ENCODE peak calls at places on chromosomes 4 and X, in ten cellular contexts. I is IMR-90, N is GM13976, K is epithelial cell of esophagus, L is natural killer cell, Z is HFFc6, D is GM20000, R is astrocyte of the cerebellum, O is GM10248, F is AG09309. U is an unnamed sample.

GRCh38 chr4:121736735-121737351 is 28.1 kb downstream of the SMIM43 start:
- DNase-seq in I (peak), N (peak), K (peak), L (no peak), Z (peak), D (peak), R (peak), O (peak), F (no peak), U (peak)

GRCh38 chr4:64271601-64272081 is 137.6 kb downstream of the TECRL start:
- DNase-seq in I (no peak), N (no peak), K (no peak), L (no peak), Z (no peak), D (no peak), R (peak), O (no peak), F (no peak), U (no peak)

GRCh38 chr4:75858721-75859120 is 43.5 kb downstream of the PPEF2 start:
- DNase-seq in I (no peak), N (no peak), K (no peak), L (no peak), Z (no peak), D (no peak), R (no peak), O (no peak), F (no peak), U (no peak)

GRCh38 chr4:106541253-106541652 is 172.7 kb upstream of the GIMD1 start:
- DNase-seq in I (peak), N (no peak), K (peak), L (no peak), Z (peak), D (no peak), R (peak), O (no peak), F (peak), U (no peak)

GRCh38 chr4:134326866-134327265 is 125.3 kb upstream of the PABPC4L start:
- DNase-seq in I (no peak), N (no peak), K (no peak), L (no peak), Z (no peak), D (no peak), R (no peak), O (no peak), F (no peak), U (no peak)

GRCh38 chrX:150473371-150473770 is 95.0 kb upstream of the MTM1 start:
- DNase-seq in I (no peak), N (no peak), K (no peak), L (no peak), Z (no peak), D (no peak), R (no peak), O (no peak), F (no peak), U (no peak)

GRCh38 chr4:154989511-154989910 is 208.4 kb downstream of the RBM46 start:
- DNase-seq in I (no peak), N (no peak), K (no peak), L (no peak), Z (no peak), D (no peak), R (no peak), O (no peak), F (no peak), U (no peak)

GRCh38 chr4:142274137-142274536 is 572.0 kb downstream of the INPP4B start:
- DNase-seq in I (peak), N (no peak), K (peak), L (no peak), Z (peak), D (no peak), R (no peak), O (no peak), F (no peak), U (no peak)

GRCh38 chrX:97524997-97525396 is 641.3 kb downstream of the RPA4 start:
- DNase-seq in I (no peak), N (no peak), K (peak), L (no peak), Z (no peak), D (no peak), R (no peak), O (no peak), F (no peak), U (no peak)

GRCh38 chr4:107734120-107734519 is 14.1 kb upstream of the PAPSS1 start:
- DNase-seq in I (no peak), N (no peak), K (peak), L (no peak), Z (no peak), D (no peak), R (no peak), O (peak), F (no peak), U (no peak)

GRCh38 chr4:8311096-8312068 is 41.8 kb downstream of the HTRA3 start:
- DNase-seq in I (no peak), N (no peak), K (no peak), L (no peak), Z (no peak), D (no peak), R (no peak), O (no peak), F (no peak), U (no peak)

GRCh38 chrX:45851434-45851991 is 650.8 kb upstream of the DIPK2B start:
- DNase-seq in I (no peak), N (peak), K (peak), L (no peak), Z (no peak), D (peak), R (no peak), O (peak), F (no peak), U (peak)

GRCh38 chr4:81781824-81782223 is 310.1 kb upstream of the RASGEF1B start:
- DNase-seq in I (no peak), N (no peak), K (no peak), L (no peak), Z (no peak), D (no peak), R (no peak), O (no peak), F (no peak), U (no peak)

GRCh38 chr4:139988863-139989765 is 164.9 kb downstream of the MAML3 start:
- DNase-seq in I (peak), N (no peak), K (peak), L (no peak), Z (peak), D (no peak), R (peak), O (no peak), F (peak), U (no peak)

GRCh38 chr4:36067116-36067515 is 177.2 kb downstream of the ARAP2 start:
- DNase-seq in I (no peak), N (no peak), K (no peak), L (no peak), Z (no peak), D (no peak), R (no peak), O (no peak), F (no peak), U (no peak)

GRCh38 chr4:151218343-151218742 is 58.6 kb upstream of the PRSS48 start:
- DNase-seq in I (peak), N (no peak), K (peak), L (no peak), Z (no peak), D (no peak), R (no peak), O (no peak), F (no peak), U (no peak)

GRCh38 chr4:18020671-18021469 is 685 bp downstream of the LCORL start:
- DNase-seq in I (peak), N (peak), K (peak), L (peak), Z (peak), D (peak), R (peak), O (peak), F (peak), U (peak)

GRCh38 chr4:5760936-5761480 is 50.0 kb downstream of the EVC start:
- DNase-seq in I (no peak), N (no peak), K (no peak), L (no peak), Z (no peak), D (no peak), R (no peak), O (no peak), F (no peak), U (no peak)

GRCh38 chrX:46574337-46574940 is 874 bp downstream of the CHST7 start:
- DNase-seq in I (no peak), N (no peak), K (peak), L (peak), Z (no peak), D (no peak), R (no peak), O (no peak), F (no peak), U (peak)

DNA sequence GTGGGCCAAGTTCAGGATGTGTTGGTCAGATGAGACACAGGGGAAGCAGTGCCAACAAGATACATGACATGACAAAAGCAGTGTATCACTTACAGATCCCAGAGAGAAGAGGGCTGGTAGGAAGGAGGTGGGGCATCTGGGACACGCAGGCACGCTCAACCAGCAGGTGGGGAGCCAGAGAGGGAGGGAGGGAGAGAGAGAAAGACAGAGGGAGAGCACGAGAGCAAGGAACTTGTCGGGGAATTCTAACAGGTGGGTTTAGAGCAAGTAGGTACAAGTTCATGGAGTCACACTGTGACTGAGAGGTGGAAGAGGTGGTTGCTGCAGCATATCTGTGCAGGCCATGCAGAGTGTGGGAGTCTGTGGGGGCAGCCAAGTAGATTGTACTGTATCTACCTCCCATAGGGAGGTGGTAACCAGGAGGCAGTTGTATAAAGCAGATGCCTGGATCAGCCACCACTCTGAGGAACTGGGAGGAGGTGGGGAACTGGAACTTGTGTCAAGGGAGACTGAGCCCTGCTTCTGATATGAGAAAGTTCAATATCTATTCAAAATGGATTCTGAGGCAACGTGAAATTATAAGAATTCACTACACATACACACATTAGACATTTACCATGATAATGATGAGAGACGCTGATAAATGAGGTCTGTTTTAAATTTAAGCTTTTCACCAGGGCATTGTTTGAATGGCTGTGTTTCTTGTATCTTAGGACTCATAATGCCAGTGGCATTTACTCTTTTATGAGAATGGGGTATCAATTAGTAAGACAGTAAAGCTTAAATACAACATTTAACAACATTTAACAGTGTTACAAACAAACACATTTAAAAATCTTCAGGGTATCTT is 43.7 kb downstream of the BBS12 start:
- DNase-seq in I (no peak), N (no peak), K (peak), L (no peak), Z (no peak), D (no peak), R (no peak), O (no peak), F (no peak), U (no peak)
- TF ChIP-seq CTCF in I (no peak), N (no peak), K (no peak), L (no peak), Z (no peak), D (no peak), R (no peak), O (no peak), F (no peak), U (no peak)

GRCh38 chr4:103634236-103634635 is 85.5 kb downstream of the TACR3 start:
- DNase-seq in I (no peak), N (no peak), K (peak), L (no peak), Z (no peak), D (no peak), R (no peak), O (no peak), F (no peak), U (no peak)
- TF ChIP-seq CTCF in I (no peak), N (no peak), K (peak), L (no peak), Z (no peak), D (no peak), R (no peak), O (no peak), F (no peak), U (no peak)

GRCh38 chrX:16931371-16931770 is 15.1 kb upstream of the REPS2 start:
- DNase-seq in I (no peak), N (no peak), K (no peak), L (no peak), Z (no peak), D (no peak), R (no peak), O (no peak), F (no peak), U (no peak)
- TF ChIP-seq CTCF in I (no peak), N (no peak), K (no peak), L (no peak), Z (no peak), D (no peak), R (no peak), O (no peak), F (no peak), U (no peak)

DNA sequence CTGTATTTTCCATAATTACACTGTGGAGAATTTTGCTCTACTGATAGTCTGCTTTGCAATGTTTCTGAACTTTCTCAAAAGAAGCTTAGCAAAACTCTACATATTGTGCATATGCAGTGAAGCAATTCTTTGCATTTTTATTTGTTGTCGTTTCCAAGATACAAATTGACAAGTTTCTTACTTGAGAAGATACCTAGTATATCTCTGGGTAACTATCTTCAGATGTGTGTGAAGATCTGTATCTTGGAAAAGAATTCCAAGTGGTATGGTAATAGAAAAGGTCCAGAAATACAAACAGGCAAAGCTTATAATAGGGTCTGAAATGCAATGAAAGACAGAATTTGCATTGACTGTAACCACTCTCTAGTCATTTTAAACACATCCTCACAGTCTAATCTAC is 1119.8 kb upstream of the INTU start:
- DNase-seq in I (no peak), N (no peak), K (no peak), L (no peak), Z (no peak), D (no peak), R (no peak), O (no peak), F (no peak), U (no peak)
- TF ChIP-seq CTCF in I (no peak), N (no peak), K (no peak), L (no peak), Z (no peak), D (no peak), R (no peak), O (no peak), F (no peak), U (no peak)

GRCh38 chrX:39519213-39519544 is 578.6 kb downstream of the BCOR start:
- DNase-seq in I (no peak), N (no peak), K (no peak), L (no peak), Z (no peak), D (no peak), R (peak), O (no peak), F (no peak), U (no peak)
- TF ChIP-seq CTCF in I (no peak), N (no peak), K (no peak), L (no peak), Z (no peak), D (no peak), R (no peak), O (no peak), F (no peak), U (no peak)

GRCh38 chr4:22895482-22895881 is 202.7 kb downstream of the GBA3 start:
- DNase-seq in I (no peak), N (no peak), K (no peak), L (no peak), Z (no peak), D (no peak), R (no peak), O (no peak), F (no peak), U (no peak)

GRCh38 chr4:22901631-22902030 is 208.9 kb downstream of the GBA3 start:
- DNase-seq in I (no peak), N (no peak), K (no peak), L (no peak), Z (no peak), D (no peak), R (no peak), O (no peak), F (no peak), U (no peak)

DNA sequence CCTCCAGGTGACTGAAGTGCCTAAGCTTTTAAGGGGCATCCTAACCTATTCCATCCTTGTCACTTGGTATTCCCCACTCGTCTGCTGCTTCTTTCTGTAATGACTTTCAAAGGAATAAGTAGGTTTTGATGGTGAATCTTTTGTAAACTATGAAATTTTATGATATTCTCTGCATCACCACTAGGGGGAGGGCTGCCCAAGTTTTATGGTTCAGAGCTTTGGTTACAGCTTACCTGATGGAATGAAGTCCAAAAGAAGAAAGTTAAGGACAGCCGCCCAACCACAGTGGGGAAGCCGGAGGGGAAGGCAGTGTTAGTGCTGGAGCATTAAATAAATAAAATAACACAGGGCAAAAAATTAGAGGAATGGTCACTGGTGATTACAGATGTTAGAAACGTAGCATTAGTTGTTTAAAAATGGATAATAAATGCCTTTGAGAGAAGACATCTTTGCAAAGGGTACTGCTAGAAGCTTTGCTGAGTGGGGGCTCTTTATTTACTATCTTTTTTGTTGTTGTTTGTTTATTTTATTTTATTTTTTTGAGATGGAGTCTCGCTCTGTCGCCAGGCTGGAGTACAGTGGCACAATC is 204.9 kb downstream of the GBA3 start:
- DNase-seq in I (peak), N (peak), K (peak), L (no peak), Z (peak), D (peak), R (peak), O (peak), F (no peak), U (peak)
- TF ChIP-seq CTCF in I (peak), N (peak), K (peak), L (peak), Z (peak), D (peak), R (peak), O (peak), F (peak), U (peak)

DNA sequence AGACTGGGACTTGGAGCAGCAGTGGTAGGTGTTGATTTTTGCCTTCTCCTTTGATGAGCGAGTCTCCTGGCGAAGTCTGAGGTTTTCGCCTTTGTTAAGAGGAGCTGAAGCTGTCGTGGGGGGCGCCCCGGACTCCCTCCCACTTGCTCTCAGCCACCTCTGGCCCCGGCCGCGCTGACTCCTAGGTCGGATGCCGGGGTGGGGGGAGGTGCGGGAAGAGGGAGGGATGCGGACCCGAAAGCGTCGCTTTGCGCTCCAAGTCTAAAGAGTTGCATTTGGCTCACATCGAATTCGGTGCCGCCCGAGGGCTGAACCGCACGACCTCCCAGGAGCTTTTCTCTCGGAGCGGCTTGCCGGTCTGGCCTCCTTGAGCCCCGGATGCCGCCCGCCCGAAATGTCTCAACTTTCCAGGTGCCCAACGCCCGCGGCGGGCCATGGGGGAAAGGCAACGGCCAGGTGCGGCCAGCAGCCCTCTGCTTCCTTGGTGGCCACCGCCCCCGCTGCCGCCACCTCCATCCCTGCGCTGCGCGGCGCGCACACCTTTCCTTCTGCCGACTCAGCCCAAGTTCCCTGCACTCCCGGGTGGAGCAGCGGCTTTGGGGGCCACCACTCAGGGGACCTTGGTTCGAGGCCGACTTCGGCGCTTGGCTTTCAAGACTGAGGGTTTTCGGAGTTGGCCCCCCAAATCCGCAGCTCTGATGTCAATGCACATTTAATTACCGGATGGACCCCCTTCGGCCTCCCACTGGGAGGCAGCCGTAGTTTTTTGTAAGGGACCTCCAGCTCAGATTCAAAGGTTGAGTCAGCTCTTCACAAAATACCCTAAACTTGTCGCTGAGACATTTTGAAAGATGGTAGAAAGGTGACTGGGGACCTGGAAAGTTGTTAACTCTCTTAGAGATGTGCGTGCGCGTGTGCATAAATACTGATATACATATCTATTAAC is 977 bp downstream of the AFF2 start:
- DNase-seq in I (no peak), N (no peak), K (peak), L (no peak), Z (no peak), D (peak), R (no peak), O (peak), F (no peak), U (peak)
- TF ChIP-seq CTCF in I (no peak), N (no peak), K (no peak), L (no peak), Z (no peak), D (no peak), R (no peak), O (no peak), F (no peak), U (no peak)

U was measured in progenitor cell of endocrine pancreas.